ENCODE peak calls at places on chromosomes 4 and X, in five cellular contexts. X, Q, H, E and B are unnamed samples.
A peak's percentile ranks its signal among the peaks of the same experiment; 100 is the strongest.

GRCh38 chr4:7390906-7391636 is 43.7 kb downstream of the PSAPL1 start:
- DNase-seq in H (no peak), E (no peak), Q (no peak), X (no peak), B (no peak)

GRCh38 chr4:52873191-52873590 is 11.1 kb downstream of the RASL11B start:
- DNase-seq in H (no peak), X (no peak), E (no peak), Q (no peak), B (no peak)

GRCh38 chr4:139599594-139600374 is 43.8 kb upstream of the SETD7 start:
- DNase-seq in X (no peak), Q (no peak), H (peak; percentile 81), E (peak; percentile 81), B (peak; percentile 85)

GRCh38 chr4:166282081-166282770 is 409.2 kb downstream of the TLL1 start:
- DNase-seq in H (peak; percentile 14), Q (no peak), E (no peak), X (no peak), B (no peak)

GRCh38 chrX:9662148-9662547 is 103.5 kb downstream of the GPR143 start:
- DNase-seq in Q (no peak), H (peak; percentile 67), X (no peak), E (peak; percentile 10), B (peak; percentile 62)

GRCh38 chr4:128376303-128376702 is 88.7 kb upstream of the PGRMC2 start:
- DNase-seq in Q (no peak), X (no peak), E (no peak), H (no peak), B (no peak)

GRCh38 chrX:119240356-119240755 is 4.3 kb downstream of the PGRMC1 start:
- DNase-seq in E (no peak), X (no peak), Q (no peak), H (peak; percentile 91), B (peak; percentile 84)

GRCh38 chrX:26442340-26442739 is 226.4 kb downstream of the MAGEB5 start:
- DNase-seq in X (no peak), Q (no peak), H (peak; percentile 1), E (no peak), B (no peak)

GRCh38 chrX:110015915-110016314 is 13.0 kb downstream of the TMEM164 start:
- DNase-seq in X (no peak), E (no peak), H (no peak), Q (no peak), B (no peak)

GRCh38 chrX:107496786-107497185 is 47.3 kb downstream of the FRMPD3 start:
- DNase-seq in H (no peak), Q (no peak), E (no peak), X (no peak), B (no peak)

GRCh38 chr4:112735474-112735951 is 98.6 kb downstream of the LARP7 start:
- DNase-seq in Q (no peak), H (no peak), E (no peak), X (no peak), B (no peak)

GRCh38 chr4:24857996-24858395 is 54.8 kb downstream of the CCDC149 start:
- DNase-seq in Q (no peak), E (no peak), H (peak; percentile 80), X (no peak), B (peak; percentile 81)

GRCh38 chr4:168440442-168441264 is 39.6 kb downstream of the DDX60L start:
- DNase-seq in X (no peak), E (peak; percentile 40), H (peak; percentile 74), Q (no peak), B (peak; percentile 32)

GRCh38 chr4:69095301-69095731 is 958 bp upstream of the UGT2B7 start:
- DNase-seq in Q (no peak), X (no peak), H (peak; percentile 75), E (peak; percentile 59), B (peak; percentile 60)

GRCh38 chr4:130071746-130072145 is 975.8 kb downstream of the C4orf33 start:
- DNase-seq in X (no peak), Q (no peak), E (no peak), H (no peak), B (peak; percentile 16)

GRCh38 chr4:141347738-141348524 is 127.2 kb downstream of the ZNF330 start:
- DNase-seq in H (peak; percentile 21), E (no peak), X (no peak), Q (no peak), B (peak; percentile 15)

GRCh38 chr4:131551306-131551705 is 1597.8 kb upstream of the PCDH10 start:
- DNase-seq in X (no peak), H (no peak), Q (no peak), E (no peak), B (no peak)

GRCh38 chr4:158768577-158769174 is at the start of gene FNIP2:
- DNase-seq in H (peak; percentile 58), E (peak; percentile 78), Q (peak; percentile 84), X (peak; percentile 87), B (peak; percentile 64)

GRCh38 chr4:64533159-64533558 is 123.9 kb upstream of the TECRL start:
- DNase-seq in E (no peak), H (no peak), Q (no peak), X (no peak), B (no peak)

GRCh38 chrX:76172325-76172887 is 456 bp upstream of the PBDC1 start:
- DNase-seq in E (no peak), X (no peak), Q (no peak), H (no peak), B (no peak)

GRCh38 chr4:112900416-112900815 is 149.0 kb upstream of the ANK2 start:
- DNase-seq in Q (no peak), X (no peak), H (no peak), E (no peak), B (no peak)

GRCh38 chrX:154061801-154062200 is 35.7 kb downstream of the MECP2 start:
- DNase-seq in E (no peak), X (no peak), Q (no peak), H (no peak), B (no peak)

GRCh38 chrX:119745283-119745848 is 13.0 kb upstream of the SOWAHD start:
- DNase-seq in Q (no peak), X (no peak), H (no peak), E (no peak), B (no peak)

GRCh38 chr4:128388352-128388630 is 100.7 kb upstream of the PGRMC2 start:
- DNase-seq in X (no peak), H (peak; percentile 28), E (no peak), Q (no peak), B (peak; percentile 19)

GRCh38 chr4:128177376-128177959 is 110.1 kb downstream of the PGRMC2 start:
- DNase-seq in E (no peak), H (no peak), Q (no peak), X (no peak), B (no peak)

GRCh38 chrX:63739885-63740284 is 45.1 kb downstream of the ARHGEF9 start:
- DNase-seq in X (no peak), E (no peak), H (no peak), Q (no peak), B (no peak)

GRCh38 chr4:145587088-145587487 is 32.1 kb upstream of the MMAA start:
- DNase-seq in E (no peak), X (no peak), Q (no peak), H (no peak), B (no peak)

GRCh38 chrX:48531359-48531954 is 8.1 kb upstream of the TBC1D25 start:
- DNase-seq in H (peak; percentile 91), Q (no peak), E (peak; percentile 57), X (no peak), B (peak; percentile 70)

GRCh38 chr4:189835505-189835904 is 105.2 kb upstream of the FRG1 start:
- DNase-seq in E (no peak), Q (no peak), H (peak; percentile 4), X (no peak), B (no peak)

GRCh38 chr4:5409980-5410618 is 298.3 kb downstream of the EVC2 start:
- DNase-seq in Q (no peak), H (no peak), X (no peak), E (no peak), B (no peak)

GRCh38 chr4:128550060-128550459 is 259.4 kb upstream of the JADE1 start:
- DNase-seq in E (no peak), H (no peak), X (no peak), Q (no peak), B (no peak)

GRCh38 chr4:151242305-151242704 is 34.7 kb upstream of the PRSS48 start:
- DNase-seq in Q (no peak), X (no peak), E (no peak), H (no peak), B (no peak)

GRCh38 chr4:16026155-16026761 is 57.6 kb downstream of the PROM1 start:
- DNase-seq in H (peak; percentile 69), E (peak; percentile 33), X (no peak), Q (no peak), B (peak; percentile 25)

GRCh38 chr4:147590249-147590920 is 26.8 kb upstream of the TMEM184C start:
- DNase-seq in Q (peak; percentile 45), H (peak; percentile 75), X (peak; percentile 28), E (peak; percentile 52), B (peak; percentile 45)

GRCh38 chr4:3207531-3208037 is 41.4 kb upstream of the MSANTD1 start:
- DNase-seq in E (no peak), X (no peak), H (peak; percentile 69), Q (no peak), B (peak; percentile 44)
- TF ChIP-seq CTCF in E (no peak), X (no peak), H (peak; percentile 2), Q (no peak), B (peak; percentile 40)

GRCh38 chrX:135707880-135708279 is 5.6 kb upstream of the CT45A1 start:
- DNase-seq in E (no peak), X (no peak), Q (no peak), H (peak; percentile 1), B (no peak)
- TF ChIP-seq CTCF in E (no peak), X (no peak), Q (no peak), H (no peak), B (peak; percentile 52)

DNA sequence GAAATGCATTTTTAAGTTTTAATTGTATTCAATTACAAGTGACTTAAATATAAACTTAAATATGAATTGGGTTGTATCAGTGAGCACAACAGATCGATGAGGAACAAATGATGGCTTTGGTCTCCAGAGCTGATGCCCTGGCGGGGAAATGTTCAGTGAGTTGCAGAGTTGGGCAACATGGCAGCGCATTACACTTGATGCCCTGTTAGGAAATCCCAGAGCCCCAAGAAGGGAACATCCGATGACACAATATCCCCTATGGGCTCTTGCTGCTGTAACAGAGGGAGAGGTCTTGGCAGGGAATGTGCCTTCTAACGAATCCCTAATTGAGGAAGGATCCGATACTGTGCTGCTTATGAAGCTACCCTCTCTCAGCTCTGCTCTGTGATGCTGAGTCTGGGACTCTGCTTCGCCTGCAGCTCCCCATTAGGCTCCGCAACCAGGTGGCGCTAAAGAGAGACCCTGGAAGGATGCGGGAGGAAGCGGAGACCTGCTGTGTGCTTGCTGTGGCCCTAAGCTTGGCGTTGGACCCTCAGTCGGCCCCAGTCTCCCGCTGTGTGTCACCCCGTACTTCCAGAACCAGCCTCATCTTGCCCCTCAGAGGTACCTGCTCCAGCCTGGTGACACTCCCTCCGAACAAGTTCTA is 38.9 kb downstream of the PDHA1 start:
- DNase-seq in X (peak; percentile 38), H (peak; percentile 33), Q (peak; percentile 60), E (peak; percentile 13), B (peak; percentile 0)
- TF ChIP-seq CTCF in X (peak; percentile 59), H (peak; percentile 65), Q (peak; percentile 41), E (peak; percentile 19), B (peak; percentile 67)

GRCh38 chr4:165111906-165112257 is 778 bp downstream of the TMEM192 start:
- DNase-seq in H (no peak), E (no peak), X (no peak), Q (no peak), B (no peak)

GRCh38 chr4:165106518-165106917 is 6.1 kb downstream of the TMEM192 start:
- DNase-seq in E (no peak), H (no peak), Q (no peak), X (no peak), B (no peak)

GRCh38 chr4:165115301-165115700 is 2.6 kb upstream of the TMEM192 start:
- DNase-seq in E (no peak), H (no peak), Q (no peak), X (no peak), B (no peak)

GRCh38 chr4:165118256-165118909 is 5.7 kb upstream of the TMEM192 start:
- DNase-seq in X (no peak), Q (no peak), H (no peak), E (no peak), B (no peak)

GRCh38 chr4:165112258-165113156 is at the start of gene TMEM192:
- DNase-seq in X (peak; percentile 93), H (peak; percentile 82), Q (peak; percentile 96), E (peak; percentile 97), B (peak; percentile 82)
- TF ChIP-seq CTCF in X (peak; percentile 53), H (no peak), Q (no peak), E (no peak), B (no peak)